ENCODE peak calls at places on chromosomes 12 and 14, in eight cellular contexts. A is left ventricle myocardium inferior; Q is fibroblast of lung; U is brain microvascular endothelial cell; O is iPS DF 6.9; B is A549; Z is neural progenitor cell; H is CD4-positive, CD25-positive, alpha-beta regulatory T cell. I is an unnamed sample.

GRCh38 chr12:13487326-13487725 is 290.8 kb downstream of the EMP1 start:
- DNase-seq in A (no peak), Q (no peak), U (no peak), O (no peak), B (no peak), Z (no peak), H (no peak), I (no peak)

GRCh38 chr14:90058876-90059458 is 2.8 kb upstream of the KCNK13 start:
- DNase-seq in A (no peak), Q (peak), U (peak), O (no peak), B (no peak), Z (no peak), H (no peak), I (no peak)

GRCh38 chr14:74922752-74923401 is at the start of gene RPS6KL1:
- DNase-seq in A (peak), Q (peak), U (peak), O (peak), B (peak), Z (peak), H (peak), I (peak)

GRCh38 chr14:21933681-21934080 is 260.1 kb upstream of the OR4E1 start:
- DNase-seq in A (no peak), Q (no peak), U (no peak), O (no peak), B (no peak), Z (no peak), H (peak), I (no peak)

GRCh38 chr14:55448146-55448614 is 7.8 kb upstream of the TBPL2 start:
- DNase-seq in A (no peak), Q (peak), U (peak), O (no peak), B (peak), Z (no peak), H (no peak), I (no peak)

GRCh38 chr12:31651893-31652521 is 7.5 kb upstream of the ETFBKMT start:
- DNase-seq in A (no peak), Q (no peak), U (no peak), O (no peak), B (no peak), Z (no peak), H (no peak), I (no peak)

GRCh38 chr12:54522213-54522612 is 24.7 kb downstream of the NCKAP1L start:
- DNase-seq in A (no peak), Q (no peak), U (no peak), O (no peak), B (no peak), Z (no peak), H (no peak), I (no peak)

GRCh38 chr12:10661338-10661737 is 12.5 kb downstream of the STYK1 start:
- DNase-seq in A (no peak), Q (no peak), U (no peak), O (no peak), B (no peak), Z (no peak), H (no peak), I (no peak)

GRCh38 chr12:111596985-111597730 is 2.0 kb downstream of the ATXN2 start:
- DNase-seq in A (peak), Q (peak), U (peak), O (no peak), B (peak), Z (peak), H (peak), I (peak)

GRCh38 chr14:94638961-94639817 is 27.0 kb downstream of the SERPINA3 start:
- DNase-seq in A (no peak), Q (no peak), U (no peak), O (no peak), B (no peak), Z (no peak), H (no peak), I (no peak)

GRCh38 chr12:9925746-9926393 is 6.3 kb downstream of the CLEC2A start:
- DNase-seq in A (no peak), Q (peak), U (peak), O (peak), B (peak), Z (peak), H (peak), I (no peak)

GRCh38 chr12:21502872-21503271 is 1.3 kb downstream of the GOLT1B start:
- DNase-seq in A (no peak), Q (no peak), U (no peak), O (no peak), B (no peak), Z (no peak), H (no peak), I (no peak)

GRCh38 chr14:80996049-80996901 is 40.9 kb downstream of the TSHR start:
- DNase-seq in A (no peak), Q (peak), U (peak), O (no peak), B (peak), Z (peak), H (peak), I (peak)

GRCh38 chr14:100317897-100318808 is 5.0 kb upstream of the SLC25A47 start:
- DNase-seq in A (peak), Q (peak), U (peak), O (no peak), B (peak), Z (peak), H (peak), I (peak)

GRCh38 chr12:95784286-95784685 is 6.3 kb downstream of the NTN4 start:
- DNase-seq in A (no peak), Q (peak), U (peak), O (no peak), B (no peak), Z (no peak), H (no peak), I (no peak)

GRCh38 chr12:32217354-32218310 is 111.0 kb downstream of the BICD1 start:
- DNase-seq in A (no peak), Q (peak), U (peak), O (no peak), B (peak), Z (no peak), H (no peak), I (peak)

GRCh38 chr12:103161582-103161981 is 204.1 kb downstream of the ASCL1 start:
- DNase-seq in A (no peak), Q (no peak), U (no peak), O (no peak), B (no peak), Z (no peak), H (no peak), I (no peak)

GRCh38 chr12:131202592-131203378 is 249.1 kb downstream of the ADGRD1 start:
- DNase-seq in A (no peak), Q (no peak), U (no peak), O (no peak), B (no peak), Z (no peak), H (no peak), I (no peak)

GRCh38 chr12:107774349-107775029 is at the start of gene ASCL4:
- DNase-seq in A (no peak), Q (no peak), U (no peak), O (no peak), B (no peak), Z (peak), H (no peak), I (no peak)

GRCh38 chr14:59484611-59485174 is 376 bp downstream of the JKAMP start:
- DNase-seq in A (no peak), Q (peak), U (no peak), O (no peak), B (no peak), Z (no peak), H (no peak), I (no peak)

GRCh38 chr14:70708717-70709570 is 67.2 kb downstream of the TTC9 start:
- DNase-seq in A (no peak), Q (no peak), U (no peak), O (peak), B (no peak), Z (no peak), H (no peak), I (no peak)

GRCh38 chr12:26010293-26010821 is 51.9 kb downstream of the RASSF8 start:
- DNase-seq in A (no peak), Q (peak), U (no peak), O (no peak), B (no peak), Z (peak), H (no peak), I (no peak)

GRCh38 chr14:92093320-92093719 is 13.1 kb downstream of the ATXN3 start:
- DNase-seq in A (no peak), Q (no peak), U (no peak), O (no peak), B (no peak), Z (peak), H (no peak), I (no peak)

GRCh38 chr12:20507711-20508110 is 139.4 kb downstream of the PDE3A start:
- DNase-seq in A (no peak), Q (peak), U (no peak), O (no peak), B (no peak), Z (no peak), H (no peak), I (no peak)

GRCh38 chr14:93914278-93914677 is 12.9 kb upstream of the FAM181A start:
- DNase-seq in A (no peak), Q (no peak), U (no peak), O (no peak), B (no peak), Z (no peak), H (no peak), I (no peak)

GRCh38 chr14:60248697-60249314 is at the start of gene PPM1A:
- DNase-seq in A (peak), Q (peak), U (peak), O (peak), B (peak), Z (peak), H (peak), I (peak)

GRCh38 chr12:94145231-94145979 is 3.0 kb upstream of the PLXNC1 start:
- DNase-seq in A (no peak), Q (peak), U (peak), O (no peak), B (no peak), Z (peak), H (no peak), I (no peak)

GRCh38 chr14:52266782-52267181 is 716 bp upstream of the PTGDR start:
- DNase-seq in A (no peak), Q (peak), U (peak), O (no peak), B (no peak), Z (no peak), H (no peak), I (no peak)

GRCh38 chr12:22978962-22979361 is 354.0 kb downstream of the ETNK1 start:
- DNase-seq in A (no peak), Q (peak), U (peak), O (no peak), B (no peak), Z (no peak), H (no peak), I (no peak)

GRCh38 chr12:3047961-3048360 is 29.2 kb upstream of the TSPAN9 start:
- DNase-seq in A (peak), Q (no peak), U (no peak), O (no peak), B (no peak), Z (no peak), H (no peak), I (no peak)

GRCh38 chr14:91398707-91399106 is 18.9 kb downstream of the CCDC88C start:
- DNase-seq in A (no peak), Q (no peak), U (no peak), O (no peak), B (no peak), Z (no peak), H (no peak), I (no peak)

GRCh38 chr14:68788275-68789001 is 4.4 kb downstream of the ZFP36L1 start:
- DNase-seq in A (no peak), Q (no peak), U (no peak), O (no peak), B (no peak), Z (no peak), H (no peak), I (no peak)

GRCh38 chr12:118611770-118612169 is 235.4 kb downstream of the SUDS3 start:
- DNase-seq in A (no peak), Q (no peak), U (no peak), O (no peak), B (no peak), Z (no peak), H (no peak), I (no peak)

GRCh38 chr12:22709292-22709691 is 84.3 kb downstream of the ETNK1 start:
- DNase-seq in A (no peak), Q (no peak), U (no peak), O (peak), B (peak), Z (peak), H (no peak), I (no peak)

GRCh38 chr12:97939141-97939540 is 476.5 kb downstream of the RMST start:
- DNase-seq in A (no peak), Q (no peak), U (no peak), O (no peak), B (no peak), Z (no peak), H (no peak), I (no peak)

GRCh38 chr14:90288646-90289355 is 32.4 kb downstream of the PSMC1 start:
- DNase-seq in A (peak), Q (no peak), U (no peak), O (no peak), B (no peak), Z (no peak), H (no peak), I (no peak)

GRCh38 chr12:32437095-32437515 is 37.7 kb downstream of the FGD4 start:
- DNase-seq in A (no peak), Q (peak), U (peak), O (no peak), B (peak), Z (no peak), H (no peak), I (no peak)

GRCh38 chr12:46523446-46523845 is 150.9 kb upstream of the SLC38A2 start:
- DNase-seq in A (no peak), Q (peak), U (peak), O (no peak), B (peak), Z (peak), H (no peak), I (no peak)

GRCh38 chr12:6773662-6774351 is 1.5 kb downstream of the LAG3 start:
- DNase-seq in A (no peak), Q (no peak), U (no peak), O (no peak), B (no peak), Z (peak), H (no peak), I (no peak)
- H3K4me3 ChIP-seq in A (peak), Q (no peak), U (no peak), O (peak), B (no peak), Z (peak), H (no peak), I (no peak)

DNA sequence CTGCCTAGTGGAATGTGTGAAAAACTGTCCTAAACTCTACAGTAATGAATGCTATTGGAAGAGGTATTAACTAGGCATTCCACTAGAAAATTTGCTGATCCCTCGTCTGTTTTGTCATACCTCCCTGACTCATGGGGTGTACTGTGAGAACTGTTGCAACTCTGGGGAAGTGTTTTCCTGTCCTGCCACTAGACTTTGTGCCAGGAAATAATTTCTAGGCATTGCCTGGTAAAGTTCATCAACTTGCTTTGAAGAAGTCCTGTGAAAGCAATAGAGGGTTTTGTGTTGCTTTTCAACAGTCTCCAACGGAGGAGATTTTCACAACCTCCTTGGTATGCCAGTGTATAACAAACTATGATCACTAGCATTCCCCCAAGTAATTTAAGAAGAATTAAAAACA is 139.9 kb downstream of the AKAP6 start:
- DNase-seq in A (no peak), Q (peak), U (peak), O (no peak), B (no peak), Z (no peak), H (no peak), I (no peak)
- H3K27ac ChIP-seq in A (peak), Q (no peak), U (peak), O (no peak), B (peak), Z (no peak), H (no peak), I (peak)

DNA sequence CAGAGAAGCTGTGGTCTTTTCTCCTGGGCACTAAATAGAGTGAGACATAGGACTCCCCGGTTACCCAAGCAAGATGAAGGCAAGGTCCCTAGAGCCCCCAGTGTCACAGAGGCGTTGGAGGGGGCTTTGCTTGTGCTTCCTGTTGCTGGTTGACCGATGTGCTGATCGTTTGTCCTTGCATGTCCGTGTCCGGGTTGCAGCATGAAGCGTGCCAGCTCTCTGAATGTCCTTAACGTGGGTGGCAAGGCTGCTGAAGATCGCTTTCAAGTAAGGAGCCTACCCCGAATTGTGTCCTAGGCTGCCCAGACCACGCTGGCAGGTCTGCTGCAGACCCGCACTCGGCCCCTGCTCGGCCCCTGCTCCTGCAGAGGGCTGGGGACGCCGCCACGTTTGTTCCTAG is 23.1 kb downstream of the XRCC3 start:
- DNase-seq in A (no peak), Q (no peak), U (no peak), O (no peak), B (no peak), Z (no peak), H (no peak), I (no peak)
- H3K4me3 ChIP-seq in A (no peak), Q (no peak), U (no peak), O (no peak), B (no peak), Z (no peak), H (no peak), I (no peak)

DNA sequence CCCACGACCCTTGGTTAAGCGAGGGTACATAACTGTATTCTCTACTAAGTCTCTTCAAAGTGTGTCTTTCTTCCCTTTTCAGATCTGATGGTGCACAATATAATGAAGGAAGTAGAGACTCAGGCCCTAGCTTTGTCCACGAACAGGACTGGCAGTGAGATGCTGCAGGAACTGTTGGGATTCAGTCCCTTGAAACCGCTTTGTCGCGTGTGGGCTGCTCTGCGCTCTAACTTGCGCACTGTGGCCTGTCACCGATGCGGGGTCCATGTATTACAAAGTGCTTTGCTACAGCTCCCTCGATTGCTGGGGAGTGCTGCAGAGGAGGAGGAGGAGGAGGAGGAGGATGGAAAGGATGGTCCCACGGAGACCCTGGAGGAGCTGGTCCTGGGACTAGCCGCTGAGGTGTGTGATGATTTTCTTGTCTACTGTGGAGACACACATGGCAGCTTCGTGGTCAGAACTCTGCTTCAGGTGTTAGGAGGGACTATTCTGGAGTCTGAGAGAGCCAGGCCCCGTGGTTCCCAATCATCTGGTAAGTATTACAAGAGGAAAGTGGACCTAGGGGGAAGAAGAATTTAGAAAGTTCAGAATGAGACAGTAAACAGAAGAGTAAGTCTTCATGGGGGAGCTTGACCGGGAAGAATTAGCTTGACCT is 803 bp downstream of the NOP9 start:
- DNase-seq in A (no peak), Q (no peak), U (no peak), O (no peak), B (no peak), Z (no peak), H (no peak), I (no peak)
- H3K27ac ChIP-seq in A (peak), Q (peak), U (no peak), O (no peak), B (peak), Z (no peak), H (peak), I (peak)

DNA sequence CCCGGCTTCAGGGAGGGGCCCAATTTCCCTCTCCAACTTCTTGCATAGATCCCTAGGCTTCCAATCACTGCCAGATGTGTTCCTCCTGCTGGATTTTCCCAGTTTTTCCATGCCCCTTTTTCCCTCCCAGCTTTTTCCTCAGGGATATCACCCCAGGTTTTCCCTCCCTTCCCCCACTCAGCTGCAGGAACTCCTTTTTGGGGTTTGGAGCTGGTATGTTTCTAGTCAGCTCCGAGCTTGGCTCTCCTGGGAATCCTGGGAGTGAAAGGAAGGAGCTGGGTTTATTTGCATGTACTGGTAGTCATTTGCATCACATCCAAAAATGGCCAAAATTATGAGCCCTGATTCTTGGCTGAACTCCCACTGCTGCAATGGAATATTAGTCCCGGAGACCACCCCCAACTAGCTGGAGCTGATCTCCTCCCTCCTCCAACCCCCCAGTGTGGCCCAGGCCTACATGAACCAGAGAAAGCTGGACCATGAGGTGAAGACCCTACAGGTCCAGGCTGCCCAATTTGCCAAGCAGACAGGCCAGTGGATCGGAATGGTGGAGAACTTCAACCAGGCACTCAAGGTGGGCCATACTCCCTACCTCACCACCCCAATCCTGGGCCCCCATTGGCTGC is 1.4 kb upstream of the RDH5 start:
- DNase-seq in A (no peak), Q (no peak), U (no peak), O (no peak), B (no peak), Z (no peak), H (no peak), I (no peak)
- H3K4me3 ChIP-seq in A (peak), Q (no peak), U (no peak), O (no peak), B (no peak), Z (peak), H (no peak), I (no peak)

GRCh38 chr12:121156365-121156764 is 23.7 kb downstream of the P2RX7 start:
- DNase-seq in A (no peak), Q (no peak), U (no peak), O (no peak), B (no peak), Z (no peak), H (no peak), I (no peak)

GRCh38 chr12:121154793-121155375 is 22.2 kb downstream of the P2RX7 start:
- DNase-seq in A (no peak), Q (no peak), U (no peak), O (no peak), B (no peak), Z (no peak), H (no peak), I (no peak)

GRCh38 chr12:121159467-121160307 is 27.0 kb downstream of the P2RX7 start:
- DNase-seq in A (no peak), Q (no peak), U (no peak), O (no peak), B (no peak), Z (no peak), H (no peak), I (no peak)

GRCh38 chr12:121162384-121162783 is 29.7 kb downstream of the P2RX7 start:
- DNase-seq in A (no peak), Q (no peak), U (no peak), O (no peak), B (no peak), Z (no peak), H (no peak), I (no peak)

DNA sequence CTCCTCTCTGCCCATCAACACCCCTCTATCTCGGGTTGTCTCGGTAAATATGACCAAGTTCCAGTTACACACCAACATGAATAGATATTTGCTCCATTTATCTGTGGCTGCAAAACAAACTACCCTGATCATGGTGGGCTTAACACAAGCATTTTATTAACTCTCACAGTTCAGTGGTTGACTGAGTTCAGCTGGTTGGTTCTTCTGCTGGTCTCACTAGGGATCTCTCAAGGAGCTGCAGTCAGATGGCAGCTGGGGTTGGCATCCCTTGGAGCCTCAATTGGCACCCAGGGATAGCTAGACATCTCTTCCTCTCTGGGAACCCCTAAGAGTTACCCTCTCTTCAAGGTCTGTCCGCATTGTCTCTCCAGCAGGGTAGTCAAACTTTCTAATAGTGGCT is 25.4 kb downstream of the P2RX7 start:
- DNase-seq in A (no peak), Q (no peak), U (no peak), O (no peak), B (no peak), Z (no peak), H (no peak), I (no peak)
- H3K27ac ChIP-seq in A (no peak), Q (no peak), U (no peak), O (no peak), B (no peak), Z (no peak), H (no peak), I (no peak)

I was measured in gastrocnemius medialis.